ENCODE peak calls at places on chromosome 16, in nine cellular contexts. One of them, this sample, is unnamed.

GRCh38 chr16:81263470-81264200 is 25.1 kb downstream of the BCO1 start:
- DNase-seq in NCI-H146: no peak
- DNase-seq in naive B cell: no peak
- DNase-seq in activated T-cell treated with anti-CD3 and anti-CD28 coated beads for 1 hour: no peak
- DNase-seq in epithelial cell of prostate: no peak
- DNase-seq in MG63: no peak
- DNase-seq in NCI-H1092 treated with DMSO at 0.1 percent for 48 hours: no peak
- DNase-seq in heart right ventricle: no peak
- DNase-seq in T-helper 2 cell: no peak
- DNase-seq in this sample: no peak

GRCh38 chr16:23729503-23730424 is 16.7 kb upstream of the ERN2 start:
- DNase-seq in NCI-H146: peak
- DNase-seq in naive B cell: no peak
- DNase-seq in activated T-cell treated with anti-CD3 and anti-CD28 coated beads for 1 hour: no peak
- DNase-seq in epithelial cell of prostate: no peak
- DNase-seq in MG63: peak
- DNase-seq in NCI-H1092 treated with DMSO at 0.1 percent for 48 hours: no peak
- DNase-seq in heart right ventricle: no peak
- DNase-seq in T-helper 2 cell: no peak
- DNase-seq in this sample: no peak

GRCh38 chr16:14199624-14200023 is 128.5 kb downstream of the MRTFB start:
- DNase-seq in NCI-H146: no peak
- DNase-seq in naive B cell: no peak
- DNase-seq in activated T-cell treated with anti-CD3 and anti-CD28 coated beads for 1 hour: no peak
- DNase-seq in epithelial cell of prostate: no peak
- DNase-seq in MG63: no peak
- DNase-seq in NCI-H1092 treated with DMSO at 0.1 percent for 48 hours: no peak
- DNase-seq in heart right ventricle: no peak
- DNase-seq in T-helper 2 cell: no peak
- DNase-seq in this sample: peak

GRCh38 chr16:56102159-56102798 is 89.0 kb upstream of the GNAO1 start:
- DNase-seq in NCI-H146: no peak
- DNase-seq in naive B cell: no peak
- DNase-seq in activated T-cell treated with anti-CD3 and anti-CD28 coated beads for 1 hour: no peak
- DNase-seq in epithelial cell of prostate: no peak
- DNase-seq in MG63: peak
- DNase-seq in NCI-H1092 treated with DMSO at 0.1 percent for 48 hours: peak
- DNase-seq in heart right ventricle: peak
- DNase-seq in T-helper 2 cell: no peak
- DNase-seq in this sample: no peak

GRCh38 chr16:68902376-68903345 is 59.3 kb downstream of the TANGO6 start:
- DNase-seq in NCI-H146: peak
- DNase-seq in naive B cell: no peak
- DNase-seq in activated T-cell treated with anti-CD3 and anti-CD28 coated beads for 1 hour: no peak
- DNase-seq in epithelial cell of prostate: no peak
- DNase-seq in MG63: no peak
- DNase-seq in NCI-H1092 treated with DMSO at 0.1 percent for 48 hours: peak
- DNase-seq in heart right ventricle: no peak
- DNase-seq in T-helper 2 cell: no peak
- DNase-seq in this sample: peak

GRCh38 chr16:66651965-66652364 is 44.6 kb downstream of the CMTM4 start:
- DNase-seq in NCI-H146: no peak
- DNase-seq in naive B cell: no peak
- DNase-seq in activated T-cell treated with anti-CD3 and anti-CD28 coated beads for 1 hour: no peak
- DNase-seq in epithelial cell of prostate: no peak
- DNase-seq in MG63: no peak
- DNase-seq in NCI-H1092 treated with DMSO at 0.1 percent for 48 hours: no peak
- DNase-seq in heart right ventricle: no peak
- DNase-seq in T-helper 2 cell: no peak
- DNase-seq in this sample: no peak

GRCh38 chr16:82156761-82157654 is 13.0 kb downstream of the MPHOSPH6 start:
- DNase-seq in NCI-H146: no peak
- DNase-seq in naive B cell: no peak
- DNase-seq in activated T-cell treated with anti-CD3 and anti-CD28 coated beads for 1 hour: no peak
- DNase-seq in epithelial cell of prostate: no peak
- DNase-seq in MG63: no peak
- DNase-seq in NCI-H1092 treated with DMSO at 0.1 percent for 48 hours: no peak
- DNase-seq in heart right ventricle: no peak
- DNase-seq in T-helper 2 cell: no peak
- DNase-seq in this sample: no peak

GRCh38 chr16:30352488-30353401 is 2.4 kb downstream of the CD2BP2 start:
- DNase-seq in NCI-H146: no peak
- DNase-seq in naive B cell: no peak
- DNase-seq in activated T-cell treated with anti-CD3 and anti-CD28 coated beads for 1 hour: no peak
- DNase-seq in epithelial cell of prostate: no peak
- DNase-seq in MG63: no peak
- DNase-seq in NCI-H1092 treated with DMSO at 0.1 percent for 48 hours: no peak
- DNase-seq in heart right ventricle: no peak
- DNase-seq in T-helper 2 cell: no peak
- DNase-seq in this sample: no peak

GRCh38 chr16:80557037-80557436 is 16.2 kb downstream of the DYNLRB2 start:
- DNase-seq in NCI-H146: no peak
- DNase-seq in naive B cell: no peak
- DNase-seq in activated T-cell treated with anti-CD3 and anti-CD28 coated beads for 1 hour: no peak
- DNase-seq in epithelial cell of prostate: no peak
- DNase-seq in MG63: no peak
- DNase-seq in NCI-H1092 treated with DMSO at 0.1 percent for 48 hours: no peak
- DNase-seq in heart right ventricle: no peak
- DNase-seq in T-helper 2 cell: no peak
- DNase-seq in this sample: no peak

GRCh38 chr16:26505501-26505900 is 561.2 kb upstream of the C16orf82 start:
- DNase-seq in NCI-H146: no peak
- DNase-seq in naive B cell: no peak
- DNase-seq in activated T-cell treated with anti-CD3 and anti-CD28 coated beads for 1 hour: no peak
- DNase-seq in epithelial cell of prostate: no peak
- DNase-seq in MG63: no peak
- DNase-seq in NCI-H1092 treated with DMSO at 0.1 percent for 48 hours: no peak
- DNase-seq in heart right ventricle: no peak
- DNase-seq in T-helper 2 cell: no peak
- DNase-seq in this sample: no peak

GRCh38 chr16:77945126-77945525 is 77.2 kb upstream of the CLEC3A start:
- DNase-seq in NCI-H146: no peak
- DNase-seq in naive B cell: no peak
- DNase-seq in activated T-cell treated with anti-CD3 and anti-CD28 coated beads for 1 hour: no peak
- DNase-seq in epithelial cell of prostate: no peak
- DNase-seq in MG63: no peak
- DNase-seq in NCI-H1092 treated with DMSO at 0.1 percent for 48 hours: no peak
- DNase-seq in heart right ventricle: no peak
- DNase-seq in T-helper 2 cell: no peak
- DNase-seq in this sample: no peak

GRCh38 chr16:68605746-68606145 is 39.4 kb upstream of the CDH3 start:
- DNase-seq in NCI-H146: no peak
- DNase-seq in naive B cell: no peak
- DNase-seq in activated T-cell treated with anti-CD3 and anti-CD28 coated beads for 1 hour: no peak
- DNase-seq in epithelial cell of prostate: peak
- DNase-seq in MG63: no peak
- DNase-seq in NCI-H1092 treated with DMSO at 0.1 percent for 48 hours: no peak
- DNase-seq in heart right ventricle: no peak
- DNase-seq in T-helper 2 cell: no peak
- DNase-seq in this sample: peak

GRCh38 chr16:68022278-68022727 is 729 bp downstream of the DDX28 start:
- DNase-seq in NCI-H146: no peak
- DNase-seq in naive B cell: no peak
- DNase-seq in activated T-cell treated with anti-CD3 and anti-CD28 coated beads for 1 hour: no peak
- DNase-seq in epithelial cell of prostate: no peak
- DNase-seq in MG63: no peak
- DNase-seq in NCI-H1092 treated with DMSO at 0.1 percent for 48 hours: no peak
- DNase-seq in heart right ventricle: no peak
- DNase-seq in T-helper 2 cell: no peak
- DNase-seq in this sample: no peak

GRCh38 chr16:83403751-83404150 is 404.0 kb upstream of the HSBP1 start:
- DNase-seq in NCI-H146: no peak
- DNase-seq in naive B cell: no peak
- DNase-seq in activated T-cell treated with anti-CD3 and anti-CD28 coated beads for 1 hour: no peak
- DNase-seq in epithelial cell of prostate: peak
- DNase-seq in MG63: no peak
- DNase-seq in NCI-H1092 treated with DMSO at 0.1 percent for 48 hours: no peak
- DNase-seq in heart right ventricle: no peak
- DNase-seq in T-helper 2 cell: no peak
- DNase-seq in this sample: peak

GRCh38 chr16:23387666-23388065 is 65.3 kb downstream of the COG7 start:
- DNase-seq in NCI-H146: no peak
- DNase-seq in naive B cell: no peak
- DNase-seq in activated T-cell treated with anti-CD3 and anti-CD28 coated beads for 1 hour: no peak
- DNase-seq in epithelial cell of prostate: no peak
- DNase-seq in MG63: no peak
- DNase-seq in NCI-H1092 treated with DMSO at 0.1 percent for 48 hours: no peak
- DNase-seq in heart right ventricle: no peak
- DNase-seq in T-helper 2 cell: no peak
- DNase-seq in this sample: no peak

GRCh38 chr16:67192781-67193260 is 866 bp downstream of the E2F4 start:
- DNase-seq in NCI-H146: no peak
- DNase-seq in naive B cell: no peak
- DNase-seq in activated T-cell treated with anti-CD3 and anti-CD28 coated beads for 1 hour: no peak
- DNase-seq in epithelial cell of prostate: no peak
- DNase-seq in MG63: no peak
- DNase-seq in NCI-H1092 treated with DMSO at 0.1 percent for 48 hours: no peak
- DNase-seq in heart right ventricle: no peak
- DNase-seq in T-helper 2 cell: no peak
- DNase-seq in this sample: no peak

GRCh38 chr16:11396241-11397048 is 51.2 kb downstream of the RMI2 start:
- DNase-seq in NCI-H146: peak
- DNase-seq in naive B cell: peak
- DNase-seq in activated T-cell treated with anti-CD3 and anti-CD28 coated beads for 1 hour: peak
- DNase-seq in epithelial cell of prostate: no peak
- DNase-seq in MG63: peak
- DNase-seq in NCI-H1092 treated with DMSO at 0.1 percent for 48 hours: peak
- DNase-seq in heart right ventricle: peak
- DNase-seq in T-helper 2 cell: peak
- DNase-seq in this sample: no peak

GRCh38 chr16:85179344-85180046 is 67.2 kb upstream of the CIBAR2 start:
- DNase-seq in NCI-H146: no peak
- DNase-seq in naive B cell: no peak
- DNase-seq in activated T-cell treated with anti-CD3 and anti-CD28 coated beads for 1 hour: no peak
- DNase-seq in epithelial cell of prostate: no peak
- DNase-seq in MG63: no peak
- DNase-seq in NCI-H1092 treated with DMSO at 0.1 percent for 48 hours: no peak
- DNase-seq in heart right ventricle: no peak
- DNase-seq in T-helper 2 cell: no peak
- DNase-seq in this sample: no peak

GRCh38 chr16:26795184-26795583 is 271.5 kb upstream of the C16orf82 start:
- DNase-seq in NCI-H146: peak
- DNase-seq in naive B cell: no peak
- DNase-seq in activated T-cell treated with anti-CD3 and anti-CD28 coated beads for 1 hour: no peak
- DNase-seq in epithelial cell of prostate: no peak
- DNase-seq in MG63: no peak
- DNase-seq in NCI-H1092 treated with DMSO at 0.1 percent for 48 hours: no peak
- DNase-seq in heart right ventricle: no peak
- DNase-seq in T-helper 2 cell: no peak
- DNase-seq in this sample: no peak

GRCh38 chr16:79209308-79209707 is 391.2 kb downstream of the MAF start:
- DNase-seq in NCI-H146: no peak
- DNase-seq in naive B cell: no peak
- DNase-seq in activated T-cell treated with anti-CD3 and anti-CD28 coated beads for 1 hour: no peak
- DNase-seq in epithelial cell of prostate: no peak
- DNase-seq in MG63: no peak
- DNase-seq in NCI-H1092 treated with DMSO at 0.1 percent for 48 hours: no peak
- DNase-seq in heart right ventricle: no peak
- DNase-seq in T-helper 2 cell: no peak
- DNase-seq in this sample: no peak

GRCh38 chr16:3431779-3432219 is 11.5 kb downstream of the ZNF597 start:
- DNase-seq in NCI-H146: no peak
- DNase-seq in naive B cell: peak
- DNase-seq in activated T-cell treated with anti-CD3 and anti-CD28 coated beads for 1 hour: peak
- DNase-seq in epithelial cell of prostate: no peak
- DNase-seq in MG63: peak
- DNase-seq in NCI-H1092 treated with DMSO at 0.1 percent for 48 hours: no peak
- DNase-seq in heart right ventricle: peak
- DNase-seq in T-helper 2 cell: peak
- DNase-seq in this sample: no peak

GRCh38 chr16:5510819-5511370 is 413.3 kb upstream of the EEF2KMT start:
- DNase-seq in NCI-H146: no peak
- DNase-seq in naive B cell: no peak
- DNase-seq in activated T-cell treated with anti-CD3 and anti-CD28 coated beads for 1 hour: no peak
- DNase-seq in epithelial cell of prostate: no peak
- DNase-seq in MG63: peak
- DNase-seq in NCI-H1092 treated with DMSO at 0.1 percent for 48 hours: no peak
- DNase-seq in heart right ventricle: no peak
- DNase-seq in T-helper 2 cell: no peak
- DNase-seq in this sample: no peak

GRCh38 chr16:84868829-84869457 is 49.2 kb downstream of the CRISPLD2 start:
- DNase-seq in NCI-H146: no peak
- DNase-seq in naive B cell: no peak
- DNase-seq in activated T-cell treated with anti-CD3 and anti-CD28 coated beads for 1 hour: no peak
- DNase-seq in epithelial cell of prostate: no peak
- DNase-seq in MG63: no peak
- DNase-seq in NCI-H1092 treated with DMSO at 0.1 percent for 48 hours: peak
- DNase-seq in heart right ventricle: no peak
- DNase-seq in T-helper 2 cell: no peak
- DNase-seq in this sample: no peak

GRCh38 chr16:87930456-87930855 is 5.9 kb downstream of the CA5A start:
- DNase-seq in NCI-H146: peak
- DNase-seq in naive B cell: no peak
- DNase-seq in activated T-cell treated with anti-CD3 and anti-CD28 coated beads for 1 hour: no peak
- DNase-seq in epithelial cell of prostate: no peak
- DNase-seq in MG63: no peak
- DNase-seq in NCI-H1092 treated with DMSO at 0.1 percent for 48 hours: peak
- DNase-seq in heart right ventricle: no peak
- DNase-seq in T-helper 2 cell: no peak
- DNase-seq in this sample: no peak

GRCh38 chr16:1899641-1900451 is 18.4 kb downstream of the HS3ST6 start:
- DNase-seq in NCI-H146: no peak
- DNase-seq in naive B cell: no peak
- DNase-seq in activated T-cell treated with anti-CD3 and anti-CD28 coated beads for 1 hour: no peak
- DNase-seq in epithelial cell of prostate: peak
- DNase-seq in MG63: no peak
- DNase-seq in NCI-H1092 treated with DMSO at 0.1 percent for 48 hours: peak
- DNase-seq in heart right ventricle: no peak
- DNase-seq in T-helper 2 cell: no peak
- DNase-seq in this sample: no peak

GRCh38 chr16:6643083-6643686 is 689.5 kb upstream of the RBFOX1 start:
- DNase-seq in NCI-H146: peak
- DNase-seq in naive B cell: peak
- DNase-seq in activated T-cell treated with anti-CD3 and anti-CD28 coated beads for 1 hour: peak
- DNase-seq in epithelial cell of prostate: no peak
- DNase-seq in MG63: peak
- DNase-seq in NCI-H1092 treated with DMSO at 0.1 percent for 48 hours: peak
- DNase-seq in heart right ventricle: no peak
- DNase-seq in T-helper 2 cell: no peak
- DNase-seq in this sample: peak

This sample was measured in foreskin keratinocyte.